ENCODE peak calls at places on chromosomes 1 and 21, in five cellular contexts. H, R, P, B and W are unnamed samples.

GRCh38 chr1:198125995-198126758 is 30.6 kb upstream of the NEK7 start:
- DNase-seq in H (peak), R (no peak), P (peak), B (peak), W (peak)

GRCh38 chr1:228341450-228341813 is 65.2 kb downstream of the TRIM11 start:
- DNase-seq in H (no peak), R (no peak), P (no peak), B (no peak), W (no peak)

GRCh38 chr1:178461676-178462075 is 35.1 kb downstream of the CLEC20A start:
- DNase-seq in H (no peak), R (no peak), P (no peak), B (no peak), W (no peak)

GRCh38 chr21:36699026-36699545 is at the start of gene SIM2:
- DNase-seq in H (peak), R (no peak), P (peak), B (no peak), W (peak)

GRCh38 chr1:84856871-84857270 is 36.1 kb downstream of the LPAR3 start:
- DNase-seq in H (no peak), R (no peak), P (no peak), B (no peak), W (no peak)

GRCh38 chr1:15525043-15525958 is 1.3 kb upstream of the CASP9 start:
- DNase-seq in H (no peak), R (no peak), P (peak), B (no peak), W (no peak)

GRCh38 chr1:169707917-169708604 is 3.4 kb downstream of the SELL start:
- DNase-seq in H (no peak), R (no peak), P (no peak), B (no peak), W (no peak)

GRCh38 chr1:228096416-228097332 is 6.5 kb downstream of the C1orf35 start:
- DNase-seq in H (no peak), R (no peak), P (no peak), B (no peak), W (no peak)

GRCh38 chr1:204152310-204153044 is 633 bp upstream of the ETNK2 start:
- DNase-seq in H (no peak), R (no peak), P (no peak), B (no peak), W (no peak)

GRCh38 chr1:246592695-246593094 is 26.4 kb downstream of the CNST start:
- DNase-seq in H (no peak), R (no peak), P (peak), B (peak), W (peak)

GRCh38 chr1:47241114-47242113 is 9.4 kb upstream of the TAL1 start:
- DNase-seq in H (no peak), R (no peak), P (peak), B (no peak), W (peak)

GRCh38 chr21:42421018-42421793 is 17.5 kb downstream of the UBASH3A start:
- DNase-seq in H (no peak), R (no peak), P (no peak), B (no peak), W (no peak)

GRCh38 chr1:9009438-9010366 is 16.5 kb downstream of the SLC2A7 start:
- DNase-seq in H (peak), R (no peak), P (peak), B (no peak), W (peak)

GRCh38 chr1:173688300-173688699 is 18.6 kb upstream of the ANKRD45 start:
- DNase-seq in H (no peak), R (no peak), P (no peak), B (no peak), W (no peak)

GRCh38 chr1:23798662-23799142 is 1.9 kb downstream of the GALE start:
- DNase-seq in H (no peak), R (no peak), P (no peak), B (no peak), W (no peak)

GRCh38 chr1:200862713-200863415 is 9.9 kb upstream of the GPR25 start:
- DNase-seq in H (no peak), R (no peak), P (no peak), B (no peak), W (no peak)

GRCh38 chr1:106937104-106937503 is 119.4 kb upstream of the PRMT6 start:
- DNase-seq in H (no peak), R (no peak), P (peak), B (peak), W (peak)

GRCh38 chr1:16173447-16174260 is 17.8 kb upstream of the EPHA2 start:
- DNase-seq in H (peak), R (no peak), P (peak), B (peak), W (peak)

GRCh38 chr1:85368073-85368778 is 91.8 kb upstream of the BCL10 start:
- DNase-seq in H (no peak), R (no peak), P (no peak), B (no peak), W (no peak)

GRCh38 chr1:227666286-227666685 is 68.8 kb downstream of the JMJD4 start:
- DNase-seq in H (no peak), R (no peak), P (no peak), B (no peak), W (no peak)

GRCh38 chr21:18285379-18285778 is 40.7 kb downstream of the CHODL start:
- DNase-seq in H (no peak), R (no peak), P (no peak), B (no peak), W (no peak)

GRCh38 chr1:56002272-56002671 is 577.1 kb downstream of the PLPP3 start:
- DNase-seq in H (no peak), R (no peak), P (no peak), B (no peak), W (no peak)

GRCh38 chr1:184825571-184825970 is 70.9 kb upstream of the EDEM3 start:
- DNase-seq in H (no peak), R (no peak), P (no peak), B (no peak), W (no peak)

GRCh38 chr1:22284236-22284635 is 141.3 kb upstream of the WNT4 start:
- DNase-seq in H (no peak), R (no peak), P (no peak), B (no peak), W (no peak)

GRCh38 chr1:116224561-116224960 is 113.4 kb downstream of the MAB21L3 start:
- DNase-seq in H (no peak), R (no peak), P (no peak), B (no peak), W (no peak)

GRCh38 chr1:114274621-114275317 is 121.1 kb upstream of the SYT6 start:
- DNase-seq in H (no peak), R (no peak), P (no peak), B (no peak), W (no peak)

GRCh38 chr1:51818487-51818886 is 60.0 kb downstream of the NRDC start:
- DNase-seq in H (no peak), R (no peak), P (no peak), B (no peak), W (no peak)

GRCh38 chr1:171142081-171142450 is 43.0 kb upstream of the FMO2 start:
- DNase-seq in H (no peak), R (peak), P (peak), B (peak), W (peak)

GRCh38 chr1:67020304-67020703 is 33.6 kb downstream of the SLC35D1 start:
- DNase-seq in H (no peak), R (no peak), P (peak), B (peak), W (peak)

GRCh38 chr21:46634427-46634826 is 1.0 kb upstream of the PRMT2 start:
- DNase-seq in H (no peak), R (no peak), P (no peak), B (no peak), W (no peak)

GRCh38 chr1:228291906-228292608 is 84.2 kb downstream of the OBSCN start:
- DNase-seq in H (no peak), R (no peak), P (no peak), B (no peak), W (no peak)

GRCh38 chr1:84253891-84254290 is 47.6 kb upstream of the SAMD13 start:
- DNase-seq in H (peak), R (peak), P (peak), B (peak), W (peak)

GRCh38 chr1:155244368-155245162 is 10.7 kb downstream of the ENTREP3 start:
- DNase-seq in H (peak), R (peak), P (peak), B (peak), W (peak)

GRCh38 chr1:155241851-155242264 is 13.4 kb downstream of the ENTREP3 start:
- DNase-seq in H (no peak), R (no peak), P (no peak), B (no peak), W (no peak)

GRCh38 chr1:155245163-155245524 is 10.1 kb downstream of the ENTREP3 start:
- DNase-seq in H (no peak), R (no peak), P (no peak), B (no peak), W (no peak)

GRCh38 chr1:155241069-155241679 is 14.1 kb downstream of the ENTREP3 start:
- DNase-seq in H (peak), R (peak), P (peak), B (peak), W (peak)

GRCh38 chr1:155242805-155243358 is 12.4 kb downstream of the ENTREP3 start:
- DNase-seq in H (peak), R (no peak), P (peak), B (no peak), W (peak)
- H3K4me3 ChIP-seq in H (peak), R (no peak), P (peak), B (peak), W (peak)

GRCh38 chr1:158060001-158060400 is 66.6 kb downstream of the KIRREL1 start:
- DNase-seq in H (no peak), R (no peak), P (no peak), B (no peak), W (no peak)
- TF ChIP-seq CTCF in H (no peak), R (no peak), P (no peak), B (no peak), W (no peak)

GRCh38 chr1:243731301-243731891 is 118.6 kb downstream of the AKT3 start:
- DNase-seq in H (no peak), R (peak), P (peak), B (peak), W (peak)

GRCh38 chr1:243731974-243732373 is 118.1 kb downstream of the AKT3 start:
- DNase-seq in H (no peak), R (no peak), P (no peak), B (peak), W (no peak)

GRCh38 chr1:243732627-243733026 is 117.4 kb downstream of the AKT3 start:
- DNase-seq in H (no peak), R (no peak), P (no peak), B (no peak), W (no peak)

GRCh38 chr1:243729956-243730355 is 120.1 kb downstream of the AKT3 start:
- DNase-seq in H (no peak), R (no peak), P (no peak), B (no peak), W (no peak)

DNA sequence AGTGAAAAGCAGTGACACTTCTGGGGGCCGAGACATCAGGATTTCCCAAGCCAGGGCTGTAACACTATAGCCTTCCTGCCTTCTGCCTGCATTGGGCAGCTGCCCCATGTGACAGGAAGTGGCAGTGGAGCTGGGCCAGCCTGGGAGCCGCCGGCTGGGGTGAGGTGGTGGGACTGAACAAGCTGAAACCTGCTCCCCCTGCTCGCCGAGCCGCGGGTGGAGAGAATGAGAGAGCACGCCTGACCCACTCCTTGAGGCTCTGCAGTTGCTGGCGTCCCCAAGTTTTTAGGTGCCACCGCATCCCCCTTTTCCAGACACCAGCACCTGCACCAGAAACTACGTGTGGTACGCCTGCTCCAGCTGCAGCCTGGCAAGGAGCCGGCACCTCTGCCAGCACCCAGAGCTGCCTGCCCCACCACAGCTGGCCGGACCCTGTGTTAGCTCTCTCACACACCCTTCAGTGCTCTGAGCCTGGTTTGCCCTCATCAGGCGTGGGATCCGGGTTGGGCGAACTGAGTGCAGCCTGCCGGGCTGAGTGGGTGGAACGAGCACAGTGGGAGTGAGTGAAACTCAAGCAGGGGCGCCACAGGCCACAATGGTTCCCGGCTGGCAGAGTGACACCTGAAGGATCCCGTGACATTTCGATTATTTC is 119.4 kb downstream of the AKT3 start:
- DNase-seq in H (no peak), R (no peak), P (no peak), B (no peak), W (no peak)
- H3K4me3 ChIP-seq in H (no peak), R (no peak), P (no peak), B (no peak), W (no peak)

GRCh38 chr1:234188454-234188792 is 184.8 kb upstream of the COA6 start:
- DNase-seq in H (no peak), R (no peak), P (no peak), B (no peak), W (no peak)
- TF ChIP-seq CTCF in H (no peak), R (no peak), P (no peak), B (no peak), W (no peak)

GRCh38 chr1:152515454-152515823 is 1.2 kb downstream of the CRCT1 start:
- DNase-seq in H (no peak), R (no peak), P (peak), B (peak), W (peak)
- H3K4me3 ChIP-seq in H (no peak), R (peak), P (no peak), B (no peak), W (no peak)

DNA sequence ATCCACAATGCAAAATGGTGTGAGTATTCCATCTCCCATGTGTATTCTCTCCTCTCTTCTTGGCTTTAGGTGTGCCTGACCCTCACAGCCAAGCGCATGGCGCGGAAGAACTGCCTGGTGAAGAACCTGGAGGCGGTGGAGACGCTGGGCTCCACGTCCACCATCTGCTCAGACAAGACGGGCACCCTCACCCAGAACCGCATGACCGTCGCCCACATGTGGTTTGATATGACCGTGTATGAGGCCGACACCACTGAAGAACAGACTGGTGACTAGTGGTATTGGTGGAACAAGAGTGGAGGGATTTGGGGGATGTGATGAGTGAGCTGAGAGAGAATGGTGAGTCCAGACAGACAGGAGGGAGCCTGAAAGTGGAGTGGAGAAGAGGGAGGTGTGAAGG is 15.1 kb downstream of the ATP1A4 start:
- DNase-seq in H (no peak), R (no peak), P (no peak), B (no peak), W (no peak)
- TF ChIP-seq CTCF in H (no peak), R (no peak), P (no peak), B (no peak), W (no peak)

GRCh38 chr1:167832693-167833092 is 81.2 kb downstream of the ADCY10 start:
- DNase-seq in H (no peak), R (no peak), P (no peak), B (no peak), W (no peak)
- H3K4me3 ChIP-seq in H (no peak), R (no peak), P (no peak), B (no peak), W (no peak)